ENCODE peak calls at places on chromosomes 1 and 21, in seven cellular contexts. A is CD4-positive, alpha-beta T cell; F is ovary; W is left ventricle myocardium inferior; Z is IMR-90; N is pancreas; C is mammary epithelial cell. I is an unnamed sample.

GRCh38 chr1:63327417-63328139 is 5.2 kb downstream of the FOXD3 start:
- DNase-seq in A (no peak), F (peak), W (no peak), Z (peak), N (peak), C (peak), I (peak)

GRCh38 chr1:185375583-185375982 is 58.5 kb upstream of the IVNS1ABP start:
- DNase-seq in A (no peak), F (no peak), W (no peak), Z (no peak), N (peak), C (peak), I (peak)

GRCh38 chr1:11471473-11471872 is 7.5 kb upstream of the DISP3 start:
- DNase-seq in A (no peak), F (no peak), W (no peak), Z (no peak), N (no peak), C (no peak), I (no peak)

GRCh38 chr1:70353641-70354331 is 736 bp downstream of the ANKRD13C start:
- DNase-seq in A (no peak), F (no peak), W (no peak), Z (peak), N (no peak), C (peak), I (peak)

GRCh38 chr1:42379794-42380616 is 587 bp upstream of the RIMKLA start:
- DNase-seq in A (no peak), F (no peak), W (peak), Z (peak), N (peak), C (no peak), I (peak)

GRCh38 chr1:224493269-224493668 is 58.7 kb upstream of the WDR26 start:
- DNase-seq in A (no peak), F (no peak), W (no peak), Z (no peak), N (no peak), C (no peak), I (no peak)

GRCh38 chr1:101262601-101263348 is 26.0 kb downstream of the S1PR1 start:
- DNase-seq in A (peak), F (no peak), W (no peak), Z (no peak), N (no peak), C (no peak), I (no peak)

GRCh38 chr1:201022824-201023516 is 544 bp downstream of the KIF21B start:
- DNase-seq in A (peak), F (no peak), W (no peak), Z (no peak), N (no peak), C (no peak), I (no peak)

GRCh38 chr1:20663969-20664715 is 3.0 kb upstream of the DDOST start:
- DNase-seq in A (no peak), F (no peak), W (no peak), Z (no peak), N (no peak), C (no peak), I (no peak)

GRCh38 chr1:221573727-221574126 is 168.2 kb downstream of the DUSP10 start:
- DNase-seq in A (no peak), F (no peak), W (peak), Z (no peak), N (no peak), C (no peak), I (no peak)

GRCh38 chr1:23590058-23590783 is 30.9 kb upstream of the ID3 start:
- DNase-seq in A (no peak), F (no peak), W (no peak), Z (peak), N (no peak), C (no peak), I (no peak)

GRCh38 chr1:105793541-105794146 is 1262.8 kb upstream of the PRMT6 start:
- DNase-seq in A (no peak), F (peak), W (no peak), Z (no peak), N (no peak), C (peak), I (peak)

GRCh38 chr1:243489164-243489527 is 233.3 kb downstream of the SDCCAG8 start:
- DNase-seq in A (no peak), F (no peak), W (no peak), Z (no peak), N (no peak), C (no peak), I (no peak)

GRCh38 chr1:39926343-39926769 is 24.6 kb upstream of the MYCL start:
- DNase-seq in A (no peak), F (no peak), W (no peak), Z (peak), N (no peak), C (no peak), I (no peak)

GRCh38 chr21:39079617-39080016 is 103.6 kb downstream of the PSMG1 start:
- DNase-seq in A (no peak), F (no peak), W (peak), Z (peak), N (peak), C (no peak), I (peak)

GRCh38 chr1:164560076-164560475 is 1.1 kb downstream of the PBX1 start:
- DNase-seq in A (no peak), F (no peak), W (no peak), Z (no peak), N (no peak), C (peak), I (peak)

GRCh38 chr21:35940074-35940927 is 120.0 kb downstream of the SETD4 start:
- DNase-seq in A (no peak), F (peak), W (no peak), Z (peak), N (peak), C (peak), I (peak)

GRCh38 chr1:50268049-50268448 is 155.2 kb downstream of the DMRTA2 start:
- DNase-seq in A (no peak), F (no peak), W (no peak), Z (no peak), N (peak), C (peak), I (no peak)

GRCh38 chr21:31347435-31348032 is 3.5 kb upstream of the TIAM1 start:
- DNase-seq in A (no peak), F (no peak), W (no peak), Z (peak), N (no peak), C (no peak), I (peak)

GRCh38 chr1:12336436-12336835 is 106.6 kb downstream of the VPS13D start:
- DNase-seq in A (no peak), F (no peak), W (no peak), Z (peak), N (peak), C (no peak), I (no peak)

GRCh38 chr1:41700986-41701535 is 216.6 kb upstream of the EDN2 start:
- DNase-seq in A (no peak), F (no peak), W (no peak), Z (no peak), N (no peak), C (peak), I (no peak)

GRCh38 chr1:218480691-218481099 is 135.6 kb downstream of the TGFB2 start:
- DNase-seq in A (no peak), F (no peak), W (no peak), Z (peak), N (no peak), C (peak), I (no peak)

GRCh38 chr1:45512641-45513054 is 9.0 kb downstream of the PRDX1 start:
- DNase-seq in A (peak), F (no peak), W (peak), Z (peak), N (peak), C (peak), I (peak)

GRCh38 chr1:200512191-200512590 is 102.4 kb upstream of the ZNF281 start:
- DNase-seq in A (no peak), F (no peak), W (no peak), Z (peak), N (no peak), C (peak), I (peak)

GRCh38 chr1:5099558-5099957 is 445.1 kb downstream of the AJAP1 start:
- DNase-seq in A (no peak), F (no peak), W (no peak), Z (no peak), N (no peak), C (no peak), I (no peak)

GRCh38 chr1:41160498-41161110 is 81.5 kb downstream of the SCMH1 start:
- DNase-seq in A (no peak), F (no peak), W (no peak), Z (no peak), N (no peak), C (no peak), I (no peak)

GRCh38 chr1:59674605-59675004 is 140.1 kb upstream of the HOOK1 start:
- DNase-seq in A (no peak), F (no peak), W (no peak), Z (peak), N (peak), C (peak), I (no peak)

GRCh38 chr1:178282949-178283367 is 189.1 kb downstream of the RASAL2 start:
- DNase-seq in A (no peak), F (no peak), W (no peak), Z (peak), N (no peak), C (peak), I (no peak)

GRCh38 chr1:85224734-85225623 is 24.2 kb upstream of the SYDE2 start:
- DNase-seq in A (no peak), F (no peak), W (peak), Z (peak), N (peak), C (peak), I (no peak)

DNA sequence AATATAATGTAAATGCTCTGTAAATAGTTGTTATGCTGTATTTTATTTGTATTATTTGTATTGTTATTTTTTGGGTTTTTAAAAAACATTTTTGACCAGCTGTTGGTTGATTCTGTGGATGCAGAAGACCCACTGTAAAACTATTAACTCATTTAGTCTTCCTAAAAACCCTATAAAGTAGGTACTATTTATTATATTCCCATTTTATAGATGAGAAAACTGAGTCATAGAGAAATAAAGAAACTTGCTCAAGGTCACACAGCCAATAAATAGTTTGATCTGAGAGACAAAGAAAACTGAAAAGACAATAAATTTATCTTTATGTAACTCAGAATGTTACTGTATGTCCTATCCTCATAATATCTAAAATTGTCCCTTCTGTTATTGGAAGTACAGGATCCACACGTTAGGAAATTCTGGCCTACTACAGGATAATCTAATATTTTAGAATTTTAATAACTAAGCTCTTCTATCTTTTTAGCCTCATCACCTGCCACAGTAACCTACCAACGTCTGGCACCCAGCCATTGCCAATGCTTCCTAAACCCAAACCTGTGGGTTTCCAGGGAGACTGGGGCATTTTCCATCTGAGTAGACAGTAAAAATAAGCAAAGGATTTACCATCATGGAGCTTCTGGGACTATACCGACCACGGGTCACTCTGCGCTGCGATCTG is 1.1 kb upstream of the MAP3K21 start:
- DNase-seq in A (no peak), F (no peak), W (no peak), Z (no peak), N (no peak), C (no peak), I (no peak)
- H3K27ac ChIP-seq in A (no peak), F (no peak), W (no peak), Z (no peak), N (peak), C (peak), I (no peak)

GRCh38 chr1:44442791-44443190 is 37.7 kb downstream of the RNF220 start:
- DNase-seq in A (no peak), F (no peak), W (no peak), Z (no peak), N (no peak), C (no peak), I (no peak)
- TF ChIP-seq CTCF in A (no peak), F (no peak), W (no peak), Z (no peak), N (no peak), C (no peak), I (no peak)

GRCh38 chr1:93347319-93347899 is 1.7 kb downstream of the DR1 start:
- DNase-seq in A (no peak), F (no peak), W (no peak), Z (no peak), N (no peak), C (no peak), I (no peak)
- H3K27ac ChIP-seq in A (no peak), F (no peak), W (peak), Z (peak), N (no peak), C (peak), I (no peak)

GRCh38 chr1:14366361-14367018 is 232.0 kb upstream of the KAZN start:
- DNase-seq in A (no peak), F (peak), W (peak), Z (no peak), N (no peak), C (no peak), I (no peak)
- TF ChIP-seq CTCF in A (no peak), F (no peak), W (no peak), Z (no peak), N (no peak), C (no peak), I (no peak)